ENCODE peak calls at places on chromosomes 16 and 17, in four cellular contexts. K, U, C and G are unnamed samples. For H3K4me1, the result is how much of the 10 kb centered on the place peaks cover.

GRCh38 chr16:80804451-80805383 is at the start of gene CDYL2:
- DNase-seq in U (no peak), K (no peak), C (peak), G (peak)

GRCh38 chr17:29617481-29618271 is 5.0 kb downstream of the CORO6 start:
- DNase-seq in C (peak), K (peak), U (no peak), G (peak)

GRCh38 chr16:88493879-88494278 is 40.8 kb downstream of the ZFPM1 start:
- DNase-seq in K (no peak), C (no peak), U (no peak), G (no peak)

GRCh38 chr17:10162034-10162433 is 36.4 kb downstream of the GAS7 start:
- DNase-seq in C (no peak), K (no peak), U (no peak), G (no peak)

GRCh38 chr16:84434800-84435199 is 66.5 kb downstream of the ATP2C2 start:
- DNase-seq in K (no peak), C (no peak), U (no peak), G (no peak)

GRCh38 chr17:40841246-40841645 is 18.8 kb upstream of the KRT10 start:
- DNase-seq in K (no peak), U (no peak), C (no peak), G (no peak)

GRCh38 chr17:55576237-55576998 is 65.2 kb upstream of the SMIM36 start:
- DNase-seq in U (no peak), K (no peak), C (peak), G (no peak)

GRCh38 chr17:30379303-30380105 is 777 bp downstream of the CPD start:
- DNase-seq in K (peak), U (no peak), C (no peak), G (peak)

GRCh38 chr16:30900588-30900987 is 4.2 kb downstream of the CTF1 start:
- DNase-seq in C (no peak), K (no peak), U (no peak), G (no peak)

GRCh38 chr16:74309789-74310781 is 13.5 kb downstream of the PSMD7 start:
- DNase-seq in C (peak), U (no peak), K (no peak), G (no peak)

GRCh38 chr16:66199189-66199588 is 167.3 kb upstream of the CDH5 start:
- DNase-seq in K (no peak), U (no peak), C (peak), G (no peak)

GRCh38 chr16:62213763-62214162 is 177.5 kb upstream of the CDH8 start:
- DNase-seq in U (no peak), C (no peak), K (no peak), G (no peak)

GRCh38 chr17:64032081-64032480 is 11.6 kb upstream of the ICAM2 start:
- DNase-seq in K (no peak), U (no peak), C (peak), G (no peak)

GRCh38 chr17:78709688-78710290 is 72.3 kb downstream of the CYTH1 start:
- DNase-seq in K (no peak), U (no peak), C (no peak), G (no peak)
- H3K27ac ChIP-seq in K (no peak), U (no peak), C (no peak), G (peak)

DNA sequence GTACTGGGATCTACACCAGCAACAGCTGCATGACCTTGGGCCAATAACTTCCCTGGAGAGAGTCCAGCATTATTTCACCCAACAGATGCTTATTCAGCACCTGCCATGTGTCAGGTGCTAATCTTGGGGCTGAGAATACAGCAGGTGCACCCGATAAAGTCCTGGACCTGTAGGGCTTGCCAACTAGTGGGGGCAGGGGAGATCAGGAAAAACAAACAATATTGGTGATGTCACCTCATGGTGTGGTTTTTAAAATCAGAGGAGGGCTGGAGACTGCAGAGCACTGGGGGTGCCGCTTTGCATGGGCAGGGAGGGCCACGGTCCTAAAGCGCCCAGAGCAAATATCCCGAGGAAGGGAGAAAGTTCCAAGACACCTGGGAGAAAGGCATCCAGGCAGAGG is 218.8 kb downstream of the C16orf95 start:
- DNase-seq in K (no peak), C (no peak), U (peak), G (no peak)
- H3K4me1 ChIP-seq in K (under half), C (under half), U (under half), G (under half)

GRCh38 chr17:62679866-62680377 is 52.5 kb downstream of the MRC2 start:
- DNase-seq in K (no peak), U (no peak), C (no peak), G (no peak)

GRCh38 chr17:62681939-62682381 is 54.5 kb downstream of the MRC2 start:
- DNase-seq in K (peak), C (no peak), U (no peak), G (no peak)

GRCh38 chr17:62684179-62684578 is 56.7 kb downstream of the MRC2 start:
- DNase-seq in U (no peak), C (no peak), K (no peak), G (no peak)

GRCh38 chr17:62680541-62681052 is 53.1 kb downstream of the MRC2 start:
- DNase-seq in C (no peak), K (no peak), U (no peak), G (no peak)

GRCh38 chr17:62681061-62681938 is 53.8 kb downstream of the MRC2 start:
- DNase-seq in C (no peak), U (no peak), K (peak), G (no peak)
- H3K4me3 ChIP-seq in C (no peak), U (no peak), K (no peak), G (no peak)

GRCh38 chr17:27782791-27783206 is 17.5 kb downstream of the NOS2 start:
- DNase-seq in K (no peak), U (no peak), C (no peak), G (peak)

GRCh38 chr17:27778193-27778592 is 22.1 kb downstream of the NOS2 start:
- DNase-seq in C (peak), K (no peak), U (no peak), G (no peak)

GRCh38 chr17:27783440-27783839 is 16.9 kb downstream of the NOS2 start:
- DNase-seq in K (no peak), U (no peak), C (no peak), G (no peak)

GRCh38 chr17:27783951-27784350 is 16.4 kb downstream of the NOS2 start:
- DNase-seq in U (no peak), C (no peak), K (no peak), G (no peak)

DNA sequence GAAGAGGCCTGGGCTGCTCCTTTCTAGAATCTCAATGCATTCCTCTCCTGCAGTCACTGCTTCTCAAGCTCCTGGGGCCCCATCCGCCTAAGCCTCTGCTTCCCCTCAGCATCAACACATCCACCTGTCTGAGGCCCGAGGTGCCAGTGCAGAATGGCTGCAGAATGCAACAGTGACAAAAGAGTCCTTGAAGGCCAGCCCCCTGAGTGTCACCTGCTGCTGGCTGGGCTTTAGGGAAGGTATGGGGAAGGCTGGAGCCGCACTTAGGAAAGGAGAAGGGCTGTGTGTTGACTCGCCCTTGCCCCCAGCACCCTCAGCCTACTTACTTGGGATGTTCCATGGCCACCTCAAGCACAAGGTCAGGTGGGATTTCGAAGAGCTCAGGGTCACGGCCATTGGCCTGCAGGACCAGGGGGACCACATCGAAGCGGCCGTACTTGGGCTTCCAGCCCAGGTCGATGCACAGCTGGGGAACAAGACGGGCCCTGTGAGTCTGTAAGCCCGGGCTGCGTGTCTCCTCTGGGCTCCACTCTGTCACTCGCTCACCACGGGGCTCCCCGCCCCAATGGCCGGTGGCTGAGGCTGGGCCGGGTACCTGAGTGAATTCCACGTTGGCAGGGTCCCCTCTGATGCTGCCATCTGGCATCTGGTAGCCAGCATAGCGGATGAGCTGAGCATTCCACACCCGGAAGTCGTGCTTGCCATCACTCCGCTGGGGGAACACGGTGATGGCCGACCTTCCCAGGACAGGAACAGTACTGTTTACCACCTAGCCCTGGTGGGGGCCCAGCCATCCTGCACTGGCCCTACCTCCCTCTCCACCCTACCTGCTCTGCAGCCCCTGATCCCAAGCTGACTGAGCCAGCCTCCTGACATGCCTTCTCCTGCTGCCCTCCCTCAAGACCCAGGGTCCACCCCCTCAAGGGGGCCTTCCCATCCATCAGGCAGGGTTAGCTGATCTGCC is 19.6 kb downstream of the NOS2 start:
- DNase-seq in C (no peak), K (no peak), U (no peak), G (no peak)
- H3K27ac ChIP-seq in C (no peak), K (no peak), U (no peak), G (no peak)

GRCh38 chr17:76426853-76427252 is 26.1 kb downstream of the UBE2O start:
- DNase-seq in U (no peak), C (no peak), K (no peak), G (no peak)
- H3K4me1 ChIP-seq in U (under half), C (under half), K (under half), G (half or more)

GRCh38 chr17:81641825-81642489 is 5.0 kb downstream of the TSPAN10 start:
- DNase-seq in U (no peak), C (peak), K (no peak), G (no peak)
- H3K4me3 ChIP-seq in U (no peak), C (no peak), K (no peak), G (no peak)

GRCh38 chr17:48439072-48439471 is 9.1 kb upstream of the SKAP1 start:
- DNase-seq in C (no peak), K (no peak), U (no peak), G (no peak)

GRCh38 chr17:48441231-48441711 is 11.3 kb upstream of the SKAP1 start:
- DNase-seq in K (no peak), U (no peak), C (no peak), G (no peak)

GRCh38 chr17:48440660-48441059 is 10.6 kb upstream of the SKAP1 start:
- DNase-seq in U (no peak), K (no peak), C (no peak), G (no peak)

GRCh38 chr17:48439473-48439872 is 9.5 kb upstream of the SKAP1 start:
- DNase-seq in K (no peak), C (no peak), U (no peak), G (no peak)

DNA sequence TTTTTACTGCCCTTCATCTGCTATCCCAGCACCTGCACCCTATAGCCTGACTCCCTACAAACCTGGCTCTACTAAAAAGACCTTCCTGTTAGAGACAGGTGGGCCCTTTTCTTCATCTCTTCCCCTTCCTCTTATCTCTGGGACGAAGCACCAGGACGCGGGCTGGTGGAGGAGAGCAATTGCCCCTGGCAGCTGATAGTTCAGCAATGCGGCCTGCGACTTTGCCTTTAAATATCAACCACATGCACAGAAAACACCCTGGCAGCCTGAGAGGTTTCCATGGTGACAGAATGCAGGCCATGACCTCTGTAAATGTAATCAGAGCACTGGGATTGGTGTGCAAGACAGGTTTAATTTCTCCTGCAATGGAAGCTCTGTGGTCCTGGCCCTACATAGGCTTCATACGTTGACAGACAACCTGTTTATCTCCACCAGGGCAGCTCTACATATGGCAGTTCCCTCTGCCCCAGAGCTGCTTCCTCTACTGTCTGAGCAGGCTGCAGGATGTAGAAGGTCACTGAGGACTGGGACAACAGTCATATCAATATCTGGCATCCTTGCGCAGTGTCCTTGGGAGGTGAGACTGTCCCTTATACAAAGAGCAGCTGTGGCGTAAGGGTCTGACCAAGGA is 10.0 kb upstream of the SKAP1 start:
- DNase-seq in C (no peak), K (no peak), U (no peak), G (no peak)
- H3K27ac ChIP-seq in C (no peak), K (no peak), U (no peak), G (no peak)